ENCODE peak calls at places on chromosomes 16 and 17, in six cellular contexts. Y is MV-4-11; R is spleen; L is hypothalamus; I is CD8-positive, alpha-beta memory T cell; J is OCI-M1. S is an unnamed sample.

GRCh38 chr17:78993241-78993956 is 13.7 kb upstream of the LGALS3BP start:
- DNase-seq in J (peak), L (peak), Y (no peak), R (no peak), I (no peak), S (peak)

GRCh38 chr17:64133546-64134215 is 3.7 kb upstream of the ERN1 start:
- DNase-seq in L (peak), J (peak), R (no peak), Y (peak), I (peak), S (no peak)

GRCh38 chr16:55487048-55487803 is 8.2 kb downstream of the MMP2 start:
- DNase-seq in J (no peak), L (no peak), R (no peak), Y (no peak), I (no peak), S (peak)

GRCh38 chr17:2237521-2237921 is 66.1 kb downstream of the SMG6 start:
- DNase-seq in Y (no peak), L (no peak), I (no peak), R (no peak), J (no peak), S (peak)

GRCh38 chr17:17511971-17512858 is 16.0 kb upstream of the RASD1 start:
- DNase-seq in R (peak), Y (peak), L (no peak), J (peak), I (no peak), S (peak)

GRCh38 chr16:67943619-67944503 is at the start of gene LCAT:
- DNase-seq in R (no peak), I (no peak), Y (peak), J (peak), L (peak), S (peak)

GRCh38 chr16:56534847-56535383 is 15.1 kb upstream of the BBS2 start:
- DNase-seq in I (no peak), J (no peak), L (no peak), R (no peak), Y (no peak), S (no peak)

GRCh38 chr16:23016372-23016771 is 132.9 kb downstream of the USP31 start:
- DNase-seq in Y (no peak), R (no peak), L (no peak), I (no peak), J (no peak), S (no peak)

GRCh38 chr17:50459756-50460155 is 8.9 kb downstream of the CHAD start:
- DNase-seq in R (peak), I (no peak), J (no peak), Y (no peak), L (no peak), S (no peak)

S was measured in posterior vena cava.